ENCODE peak calls at places on chromosomes 3 and 15, in six cellular contexts. D is endothelial cell of umbilical vein, V is A549, O is HepG2, L is GM12878, E is K562. T is an unnamed sample.

GRCh38 chr3:42025388-42026138 is 63.7 kb upstream of the ULK4 start:
- DNase-seq in L (no peak), E (peak; percentile 94), D (peak; percentile 98), V (peak; percentile 67), O (no peak), T (peak; percentile 91)

GRCh38 chr3:81778678-81779182 is 17.3 kb upstream of the GBE1 start:
- DNase-seq in D (peak; percentile 14), V (no peak), E (no peak), L (peak; percentile 39), O (no peak), T (no peak)

GRCh38 chr3:170585937-170586310 is at the start of gene SLC7A14:
- DNase-seq in E (no peak), O (no peak), D (no peak), L (no peak), V (no peak), T (no peak)

GRCh38 chr3:78844307-78844706 is 923.5 kb downstream of the ROBO1 start:
- DNase-seq in D (no peak), E (no peak), O (peak; percentile 97), L (no peak), V (no peak), T (no peak)

GRCh38 chr3:148847351-148847750 is 17.7 kb upstream of the CPA3 start:
- DNase-seq in V (no peak), E (no peak), L (no peak), O (no peak), D (no peak), T (no peak)

GRCh38 chr3:65233561-65233960 is 545.8 kb upstream of the ADAMTS9 start:
- DNase-seq in O (no peak), D (no peak), V (no peak), L (no peak), E (no peak), T (no peak)

GRCh38 chr3:143001034-143001368 is 369 bp upstream of the U2SURP start:
- DNase-seq in L (no peak), E (no peak), D (no peak), V (no peak), O (no peak), T (no peak)

GRCh38 chr3:146746190-146746589 is 141.0 kb upstream of the PLSCR5 start:
- DNase-seq in E (no peak), V (no peak), L (no peak), O (no peak), D (peak; percentile 68), T (no peak)

GRCh38 chr15:57696146-57696545 is 10.4 kb upstream of the POLR2M start:
- DNase-seq in O (no peak), L (no peak), E (no peak), D (peak; percentile 92), V (no peak), T (no peak)

GRCh38 chr3:18188491-18188890 is 236.6 kb downstream of the SATB1 start:
- DNase-seq in O (no peak), V (no peak), E (no peak), D (no peak), L (no peak), T (no peak)

GRCh38 chr15:26294062-26294689 is 431.0 kb upstream of the ATP10A start:
- DNase-seq in D (no peak), E (no peak), O (no peak), L (no peak), V (no peak), T (no peak)

GRCh38 chr3:100264242-100264641 is 3.5 kb downstream of the TBC1D23 start:
- DNase-seq in V (no peak), E (no peak), O (no peak), L (no peak), D (no peak), T (no peak)

GRCh38 chr15:38062679-38063078 is 128.2 kb downstream of the TMCO5A start:
- DNase-seq in V (no peak), E (no peak), O (no peak), L (no peak), D (no peak), T (no peak)

GRCh38 chr3:78659386-78659987 is 1108.3 kb downstream of the ROBO1 start:
- DNase-seq in E (peak; percentile 54), O (peak; percentile 29), V (peak; percentile 54), D (peak; percentile 52), L (no peak), T (peak; percentile 54)

GRCh38 chr15:49235446-49236207 is 65.6 kb downstream of the GALK2 start:
- DNase-seq in L (peak; percentile 56), E (peak; percentile 42), D (peak; percentile 92), O (peak; percentile 37), V (peak; percentile 56), T (peak; percentile 88)

GRCh38 chr3:134622803-134623365 is 27.9 kb downstream of the KY start:
- DNase-seq in V (no peak), E (no peak), L (no peak), D (no peak), O (no peak), T (no peak)

GRCh38 chr15:57235865-57236264 is 140.4 kb upstream of the CGNL1 start:
- DNase-seq in E (peak; percentile 36), V (peak; percentile 68), D (peak; percentile 61), L (no peak), O (no peak), T (no peak)

GRCh38 chr15:27683126-27683525 is 416.0 kb downstream of the OCA2 start:
- DNase-seq in D (no peak), V (no peak), E (no peak), O (no peak), L (no peak), T (no peak)

GRCh38 chr3:45035441-45036301 is 9.6 kb downstream of the CLEC3B start:
- DNase-seq in L (no peak), D (no peak), E (no peak), V (no peak), O (no peak), T (peak; percentile 43)

GRCh38 chr3:47877719-47878118 is 74.8 kb downstream of the DHX30 start:
- DNase-seq in L (no peak), O (no peak), D (peak; percentile 79), E (no peak), V (no peak), T (no peak)

GRCh38 chr3:132543016-132543739 is 53.9 kb upstream of the ACKR4 start:
- DNase-seq in D (peak; percentile 89), L (peak; percentile 7), V (peak; percentile 28), O (peak; percentile 53), E (peak; percentile 21), T (peak; percentile 77)

GRCh38 chr3:72353236-72354105 is 494.8 kb downstream of the SHQ1 start:
- DNase-seq in D (no peak), L (no peak), E (no peak), O (no peak), V (no peak), T (no peak)

GRCh38 chr3:108051005-108051404 is 39.8 kb downstream of the CD47 start:
- DNase-seq in L (no peak), D (no peak), O (no peak), E (no peak), V (peak; percentile 2), T (no peak)

GRCh38 chr3:66762888-66763287 is 235.2 kb upstream of the KBTBD8 start:
- DNase-seq in L (no peak), O (no peak), D (no peak), E (no peak), V (no peak), T (no peak)
- TF ChIP-seq POLR2A in L (no peak), O (no peak), D (no peak), E (no peak), V (no peak), T (no peak)

GRCh38 chr15:81530271-81530670 is 156.3 kb upstream of the TMC3 start:
- DNase-seq in E (no peak), D (peak; percentile 10), L (no peak), V (no peak), O (no peak), T (no peak)

GRCh38 chr15:81531141-81531592 is 157.2 kb upstream of the TMC3 start:
- DNase-seq in E (no peak), O (no peak), D (peak; percentile 98), L (no peak), V (no peak), T (no peak)

GRCh38 chr15:81536296-81536695 is 162.3 kb upstream of the TMC3 start:
- DNase-seq in E (no peak), D (no peak), V (no peak), L (no peak), O (no peak), T (no peak)

GRCh38 chr15:81529444-81529950 is 155.5 kb upstream of the TMC3 start:
- DNase-seq in L (no peak), E (no peak), O (no peak), V (no peak), D (no peak), T (no peak)

DNA sequence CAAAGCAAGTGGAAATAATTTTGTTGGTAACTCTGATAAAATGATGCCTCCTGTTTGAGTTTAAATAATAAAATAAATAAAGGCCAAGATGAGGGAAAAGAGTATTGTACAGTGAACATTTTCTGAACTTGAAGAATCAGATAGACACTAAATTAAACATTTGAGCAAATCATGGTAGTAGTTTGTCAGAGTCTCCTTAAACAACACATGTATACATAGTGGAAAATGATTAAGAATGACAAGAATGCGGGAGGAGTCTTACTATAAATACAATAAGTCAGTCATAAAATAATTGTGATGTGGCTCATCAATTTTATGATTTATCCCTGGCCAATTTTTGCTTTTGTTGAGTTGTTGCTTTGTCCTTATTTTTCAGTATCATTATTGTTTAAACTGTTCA is 158.0 kb upstream of the TMC3 start:
- DNase-seq in D (peak; percentile 51), L (no peak), V (no peak), O (no peak), E (no peak), T (no peak)
- TF ChIP-seq MAX in D (no peak), L (no peak), V (no peak), O (no peak), E (no peak), T (no peak)

DNA sequence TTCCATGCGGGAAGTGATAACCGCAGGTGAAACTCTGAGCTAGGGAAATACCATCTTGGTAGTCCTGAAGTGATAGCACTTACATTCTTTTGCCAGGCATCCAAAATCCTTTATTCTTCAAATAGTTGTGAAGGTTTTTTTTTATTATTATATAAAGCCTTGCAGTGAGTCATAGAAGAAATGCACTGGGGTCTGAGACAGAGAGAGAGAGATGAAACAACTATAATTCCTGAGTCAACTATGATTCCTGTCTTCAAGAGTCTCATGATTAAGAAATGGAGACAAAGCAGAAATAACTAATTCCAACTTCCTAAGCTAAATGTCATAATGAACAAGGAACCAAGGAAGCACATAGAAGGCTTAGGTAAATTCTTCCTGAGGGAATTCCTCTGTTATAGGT is 495.6 kb downstream of the LPP start:
- DNase-seq in O (no peak), D (no peak), L (no peak), V (no peak), E (no peak), T (no peak)
- TF ChIP-seq MYC in O (no peak), D (no peak), L (no peak), V (no peak), E (no peak), T (no peak)

GRCh38 chr15:101651753-101652097 is 456 bp downstream of the TM2D3 start:
- DNase-seq in L (no peak), V (no peak), E (peak; percentile 58), D (peak; percentile 62), O (peak; percentile 21), T (no peak)

GRCh38 chr15:101652783-101653430 is 726 bp upstream of the TM2D3 start:
- DNase-seq in E (peak; percentile 47), V (no peak), L (no peak), D (no peak), O (no peak), T (no peak)

GRCh38 chr15:101654191-101654590 is 2.0 kb upstream of the TM2D3 start:
- DNase-seq in D (no peak), V (no peak), L (no peak), E (no peak), O (no peak), T (no peak)

GRCh38 chr15:101650145-101650544 is 2.0 kb downstream of the TM2D3 start:
- DNase-seq in L (no peak), E (no peak), V (no peak), D (no peak), O (no peak), T (no peak)

GRCh38 chr15:101652098-101652782 is at the start of gene TM2D3:
- DNase-seq in D (peak; percentile 93), O (peak; percentile 80), E (peak; percentile 96), L (peak; percentile 65), V (peak; percentile 94), T (peak; percentile 96)
- TF ChIP-seq POLR2A in D (peak; percentile 91), O (peak; percentile 94), E (peak; percentile 90), L (peak; percentile 98), V (peak; percentile 93), T (peak; percentile 87)